ENCODE peak calls at places on chromosomes 5 and 9, in eight cellular contexts. Z is lower lobe of right lung, V is A549, M is pancreas, O is tibial nerve, B is neural progenitor cell, N is suprapubic skin, Q is ovary. E is an unnamed sample. For H3K4me1, the result is how much of the 10 kb centered on the place peaks cover.

GRCh38 chr5:174951151-174951780 is 226.9 kb downstream of the MSX2 start:
- DNase-seq in Z (no peak), V (peak), M (peak), O (no peak), B (peak), N (no peak), Q (no peak), E (no peak)

GRCh38 chr9:86801246-86801645 is 146.1 kb downstream of the GAS1 start:
- DNase-seq in Z (no peak), V (no peak), M (peak), O (no peak), B (no peak), N (no peak), Q (no peak), E (no peak)

GRCh38 chr9:134546231-134546731 is 95.3 kb upstream of the COL5A1 start:
- DNase-seq in Z (no peak), V (no peak), M (no peak), O (no peak), B (peak), N (no peak), Q (no peak), E (no peak)

GRCh38 chr9:96245399-96245798 is 56.6 kb downstream of the HSD17B3 start:
- DNase-seq in Z (no peak), V (no peak), M (no peak), O (no peak), B (peak), N (no peak), Q (no peak), E (no peak)

GRCh38 chr5:125719681-125720676 is 703.2 kb upstream of the GRAMD2B start:
- DNase-seq in Z (no peak), V (no peak), M (no peak), O (no peak), B (peak), N (no peak), Q (no peak), E (no peak)

GRCh38 chr5:56430437-56430836 is 197.3 kb upstream of the ANKRD55 start:
- DNase-seq in Z (no peak), V (no peak), M (no peak), O (no peak), B (no peak), N (no peak), Q (no peak), E (no peak)

GRCh38 chr5:2746642-2747041 is 4.8 kb downstream of the IRX2 start:
- DNase-seq in Z (no peak), V (no peak), M (no peak), O (no peak), B (no peak), N (no peak), Q (no peak), E (no peak)

GRCh38 chr5:176737001-176737745 is 73.2 kb upstream of the UNC5A start:
- DNase-seq in Z (no peak), V (no peak), M (no peak), O (no peak), B (no peak), N (peak), Q (no peak), E (no peak)

GRCh38 chr9:96874947-96875459 is 20.7 kb upstream of the ZNF782 start:
- DNase-seq in Z (no peak), V (peak), M (peak), O (no peak), B (no peak), N (no peak), Q (no peak), E (no peak)

GRCh38 chr5:167888395-167888794 is 403.1 kb upstream of the WWC1 start:
- DNase-seq in Z (no peak), V (no peak), M (no peak), O (no peak), B (no peak), N (no peak), Q (no peak), E (no peak)

GRCh38 chr5:60497706-60498500 is 202.1 kb downstream of the DEPDC1B start:
- DNase-seq in Z (no peak), V (no peak), M (no peak), O (no peak), B (no peak), N (no peak), Q (no peak), E (no peak)
- H3K4me1 ChIP-seq in Z (under half), V (under half), M (under half), O (under half), B (under half), N (under half), Q (under half), E (under half)

GRCh38 chr9:4768681-4769080 is 24.1 kb upstream of the RCL1 start:
- DNase-seq in Z (no peak), V (no peak), M (no peak), O (no peak), B (no peak), N (no peak), Q (no peak), E (no peak)

GRCh38 chr9:4760122-4760521 is 19.1 kb upstream of the AK3 start:
- DNase-seq in Z (no peak), V (no peak), M (no peak), O (no peak), B (no peak), N (no peak), Q (no peak), E (no peak)

GRCh38 chr9:4762108-4762888 is 21.3 kb upstream of the AK3 start:
- DNase-seq in Z (peak), V (peak), M (peak), O (peak), B (peak), N (peak), Q (peak), E (no peak)

GRCh38 chr9:4764033-4764432 is 23.0 kb upstream of the AK3 start:
- DNase-seq in Z (no peak), V (no peak), M (no peak), O (no peak), B (no peak), N (no peak), Q (no peak), E (no peak)

DNA sequence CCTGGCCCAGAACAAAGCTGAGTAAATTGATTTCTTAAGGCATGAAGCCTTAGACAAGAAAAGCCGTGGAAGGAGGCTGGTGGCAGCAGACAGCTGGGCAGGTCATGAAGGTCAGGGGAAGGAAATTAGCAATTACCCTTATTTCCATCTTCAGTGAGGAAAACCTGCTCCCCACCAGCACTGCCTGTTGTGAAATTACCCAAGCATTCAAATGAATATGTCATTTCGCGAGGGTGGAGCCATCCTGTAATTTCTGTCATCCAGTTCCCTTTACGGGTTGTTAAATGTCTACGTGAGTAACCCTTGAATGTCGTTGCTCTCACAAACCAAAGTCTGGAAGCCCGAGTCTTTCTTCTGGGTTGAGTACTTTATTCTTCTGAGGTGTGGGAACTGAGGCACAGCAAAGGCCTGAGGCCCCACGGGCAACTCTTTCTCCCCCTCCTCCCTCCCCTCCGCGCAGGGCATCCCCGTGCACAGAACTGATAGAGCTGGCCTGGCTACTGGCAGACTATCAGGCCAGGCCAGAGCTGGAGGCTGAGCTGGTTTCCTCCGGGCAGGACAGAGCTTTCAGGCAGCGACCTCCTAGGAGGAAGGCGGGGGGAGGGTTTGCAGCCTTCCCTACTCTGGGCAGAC is 22.0 kb upstream of the AK3 start:
- DNase-seq in Z (no peak), V (no peak), M (peak), O (no peak), B (peak), N (no peak), Q (no peak), E (no peak)
- TF ChIP-seq CTCF in Z (no peak), V (no peak), M (no peak), O (no peak), B (no peak), N (no peak), Q (no peak), E (no peak)

GRCh38 chr9:137031904-137032639 is at the start of gene FUT7:
- DNase-seq in Z (no peak), V (no peak), M (no peak), O (no peak), B (no peak), N (no peak), Q (no peak), E (no peak)
- H3K4me1 ChIP-seq in Z (half or more), V (under half), M (under half), O (half or more), B (under half), N (under half), Q (under half), E (under half)

GRCh38 chr9:78438765-78439164 is 141.8 kb downstream of the PSAT1 start:
- DNase-seq in Z (no peak), V (no peak), M (no peak), O (no peak), B (peak), N (no peak), Q (no peak), E (no peak)

GRCh38 chr9:78441822-78442431 is 145.0 kb downstream of the PSAT1 start:
- DNase-seq in Z (no peak), V (no peak), M (no peak), O (no peak), B (no peak), N (no peak), Q (no peak), E (no peak)

GRCh38 chr9:78441396-78441795 is 144.5 kb downstream of the PSAT1 start:
- DNase-seq in Z (no peak), V (no peak), M (no peak), O (no peak), B (no peak), N (no peak), Q (no peak), E (no peak)

GRCh38 chr9:78439192-78439865 is 142.4 kb downstream of the PSAT1 start:
- DNase-seq in Z (peak), V (peak), M (peak), O (peak), B (peak), N (peak), Q (peak), E (peak)

DNA sequence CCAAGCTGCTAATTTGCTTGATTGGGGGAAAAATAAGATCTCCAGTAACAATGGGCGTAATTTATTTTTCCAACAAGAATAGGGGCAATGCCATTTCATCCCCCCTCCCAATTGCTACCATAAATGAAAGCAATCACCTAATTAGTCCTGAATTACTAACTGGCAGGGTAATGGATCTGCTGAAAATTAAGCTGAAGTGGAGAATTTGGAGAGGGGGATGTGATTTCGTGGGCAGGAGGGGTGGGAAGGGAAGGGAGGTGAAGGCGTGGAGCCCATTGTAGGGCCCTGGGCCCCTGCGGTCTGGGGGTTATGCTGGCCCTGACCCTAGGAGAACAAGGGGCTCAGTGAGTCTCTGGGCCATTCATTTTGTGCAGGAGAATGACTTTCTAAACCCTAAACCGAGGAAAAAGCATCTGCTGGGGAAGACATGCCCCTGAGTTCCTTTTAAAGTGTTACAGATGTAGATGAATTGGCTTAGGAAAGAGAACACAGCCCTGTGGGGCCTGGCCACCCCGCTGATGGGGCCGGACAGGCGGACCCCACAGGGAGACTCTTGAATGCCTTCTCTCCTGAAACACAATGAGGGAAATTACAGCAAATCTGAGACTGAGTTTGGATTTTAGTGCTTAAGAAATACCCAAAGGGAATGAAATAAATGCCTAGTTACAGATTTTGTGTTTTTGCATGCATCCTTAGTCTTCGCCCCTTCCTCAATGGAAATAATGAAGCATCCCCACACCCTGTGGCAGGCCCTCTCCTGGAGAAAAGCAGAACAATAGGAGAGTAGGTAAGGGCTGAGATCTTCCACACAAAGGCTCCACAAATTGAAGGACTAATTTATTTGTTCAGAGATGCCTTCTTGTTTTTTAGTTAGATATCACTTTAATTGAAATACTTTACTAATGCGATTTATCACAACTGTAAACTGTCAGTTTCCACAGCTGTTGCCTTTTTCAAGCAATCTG is 143.2 kb downstream of the PSAT1 start:
- DNase-seq in Z (no peak), V (no peak), M (no peak), O (no peak), B (peak), N (no peak), Q (no peak), E (no peak)
- TF ChIP-seq CTCF in Z (no peak), V (no peak), M (no peak), O (no peak), B (peak), N (no peak), Q (no peak), E (no peak)

GRCh38 chr5:151253604-151253948 is 591 bp downstream of the GM2A start:
- DNase-seq in Z (no peak), V (no peak), M (no peak), O (no peak), B (no peak), N (peak), Q (no peak), E (no peak)

GRCh38 chr5:151257731-151258715 is 5.0 kb downstream of the GM2A start:
- DNase-seq in Z (peak), V (peak), M (no peak), O (no peak), B (no peak), N (peak), Q (no peak), E (no peak)

GRCh38 chr5:151254533-151254932 is 1.5 kb downstream of the GM2A start:
- DNase-seq in Z (no peak), V (no peak), M (no peak), O (no peak), B (no peak), N (no peak), Q (no peak), E (no peak)

GRCh38 chr5:151252762-151253603 is at the start of gene GM2A:
- DNase-seq in Z (peak), V (peak), M (peak), O (peak), B (peak), N (peak), Q (peak), E (peak)

GRCh38 chr5:151255621-151256286 is 2.8 kb downstream of the GM2A start:
- DNase-seq in Z (no peak), V (no peak), M (no peak), O (no peak), B (no peak), N (peak), Q (no peak), E (no peak)
- H3K4me1 ChIP-seq in Z (under half), V (under half), M (under half), O (under half), B (under half), N (half or more), Q (under half), E (under half)

GRCh38 chr5:55407984-55408383 is 100.2 kb downstream of the MTREX start:
- DNase-seq in Z (no peak), V (no peak), M (no peak), O (no peak), B (no peak), N (no peak), Q (no peak), E (no peak)

GRCh38 chr5:55407059-55407684 is 99.4 kb downstream of the MTREX start:
- DNase-seq in Z (no peak), V (peak), M (no peak), O (no peak), B (peak), N (no peak), Q (no peak), E (no peak)

GRCh38 chr5:55406292-55406691 is 98.5 kb downstream of the MTREX start:
- DNase-seq in Z (no peak), V (no peak), M (no peak), O (no peak), B (no peak), N (no peak), Q (no peak), E (no peak)

GRCh38 chr5:55402199-55402598 is 94.4 kb downstream of the MTREX start:
- DNase-seq in Z (no peak), V (peak), M (no peak), O (no peak), B (no peak), N (no peak), Q (no peak), E (no peak)
- TF ChIP-seq CTCF in Z (no peak), V (no peak), M (no peak), O (no peak), B (peak), N (no peak), Q (no peak), E (no peak)

DNA sequence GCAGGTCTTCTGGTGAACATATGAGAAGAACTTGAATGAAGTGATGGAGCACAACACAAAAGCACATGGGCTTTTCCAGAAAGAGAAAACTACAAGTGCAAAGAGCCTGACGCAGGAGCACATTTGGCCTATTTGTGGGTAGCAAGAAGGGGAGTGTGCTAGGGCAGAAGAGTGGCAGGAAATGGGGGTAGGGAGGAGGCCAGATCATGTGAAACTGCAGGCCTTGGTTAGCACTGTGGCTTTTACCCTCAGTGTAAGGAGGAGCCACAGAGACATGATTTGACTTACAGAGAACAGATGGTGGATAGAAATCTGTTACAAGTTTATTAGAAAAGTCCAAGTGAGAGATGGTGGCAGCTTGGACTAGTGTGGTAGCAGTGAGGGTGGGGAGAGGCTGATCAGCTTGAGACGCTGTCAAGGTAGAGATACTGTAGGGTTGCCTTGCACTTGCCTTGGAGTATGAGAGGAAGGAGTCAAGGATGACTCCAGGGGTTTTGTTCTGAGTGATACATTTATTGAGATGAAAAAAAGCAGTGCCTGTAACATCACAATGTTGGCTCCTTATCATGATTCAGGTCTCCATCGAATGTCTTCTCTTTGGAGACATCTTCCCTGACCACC is 126.7 kb downstream of the PPP2R2B start:
- DNase-seq in Z (no peak), V (no peak), M (no peak), O (no peak), B (no peak), N (no peak), Q (no peak), E (no peak)
- H3K4me1 ChIP-seq in Z (under half), V (under half), M (under half), O (under half), B (under half), N (under half), Q (under half), E (under half)

GRCh38 chr5:66830636-66831035 is 234.4 kb downstream of the MAST4 start:
- DNase-seq in Z (no peak), V (no peak), M (no peak), O (no peak), B (no peak), N (no peak), Q (no peak), E (no peak)
- TF ChIP-seq CTCF in Z (no peak), V (peak), M (no peak), O (no peak), B (no peak), N (no peak), Q (no peak), E (no peak)

GRCh38 chr5:40679998-40680681 is 425 bp downstream of the PTGER4 start:
- DNase-seq in Z (peak), V (no peak), M (peak), O (no peak), B (peak), N (peak), Q (no peak), E (no peak)
- H3K4me1 ChIP-seq in Z (under half), V (under half), M (under half), O (under half), B (under half), N (half or more), Q (under half), E (under half)

GRCh38 chr9:129102791-129103594 is 7.6 kb downstream of the CRAT start:
- DNase-seq in Z (peak), V (peak), M (peak), O (no peak), B (peak), N (peak), Q (no peak), E (no peak)
- TF ChIP-seq CTCF in Z (peak), V (peak), M (no peak), O (no peak), B (peak), N (peak), Q (no peak), E (no peak)